ENCODE peak calls at places on chromosomes 6 and 20, in nine cellular contexts. O is uterus, N is AG04449, G is nephron progenitor cell, D is lower lobe of right lung, F is fibroblast of lung, Y is endothelial cell of umbilical vein, I is thyroid gland, M is right lobe of liver. L is an unnamed sample.

GRCh38 chr6:106692823-106693216 is 63.4 kb downstream of the QRSL1 start:
- DNase-seq in G (no peak), O (no peak), D (no peak), I (no peak), Y (no peak), M (no peak), N (no peak), F (no peak), L (no peak)

GRCh38 chr20:50107796-50108331 is 5.1 kb downstream of the UBE2V1 start:
- DNase-seq in N (no peak), M (no peak), F (no peak), O (no peak), I (no peak), Y (no peak), D (no peak), G (no peak), L (no peak)

GRCh38 chr6:156687875-156688549 is 89.2 kb upstream of the ARID1B start:
- DNase-seq in Y (peak), D (peak), N (no peak), G (peak), O (no peak), I (peak), M (peak), F (peak), L (peak)

GRCh38 chr20:62142252-62143117 is 709 bp downstream of the PSMA7 start:
- DNase-seq in O (no peak), M (no peak), N (no peak), F (no peak), I (peak), Y (peak), G (peak), D (no peak), L (no peak)

GRCh38 chr6:143677891-143678737 is at the start of gene PHACTR2:
- DNase-seq in O (peak), D (peak), N (no peak), G (peak), I (peak), Y (peak), M (peak), F (peak), L (peak)

GRCh38 chr6:33197431-33198048 is 2.9 kb downstream of the RXRB start:
- DNase-seq in F (peak), G (peak), O (no peak), M (no peak), Y (peak), I (peak), D (peak), N (no peak), L (peak)

GRCh38 chr6:6910734-6911295 is 196.9 kb upstream of the RREB1 start:
- DNase-seq in F (no peak), N (no peak), I (no peak), M (no peak), Y (no peak), O (no peak), D (no peak), G (no peak), L (no peak)

GRCh38 chr20:51444472-51444871 is 98.0 kb downstream of the NFATC2 start:
- DNase-seq in N (no peak), Y (no peak), G (no peak), F (peak), M (no peak), I (no peak), D (no peak), O (peak), L (no peak)

GRCh38 chr6:114739656-114740055 is 396.8 kb upstream of the HS3ST5 start:
- DNase-seq in N (no peak), O (no peak), D (no peak), Y (no peak), M (no peak), F (no peak), I (no peak), G (no peak), L (no peak)

GRCh38 chr20:41072099-41072798 is 43.6 kb downstream of the TOP1 start:
- DNase-seq in G (no peak), Y (peak), F (peak), I (no peak), M (no peak), O (peak), D (no peak), N (peak), L (no peak)

GRCh38 chr6:24910331-24910849 is 25.4 kb downstream of the RIPOR2 start:
- DNase-seq in F (no peak), Y (no peak), O (peak), G (peak), M (no peak), I (peak), D (peak), N (no peak), L (no peak)

GRCh38 chr6:135438907-135439535 is 58.5 kb downstream of the AHI1 start:
- DNase-seq in D (no peak), I (no peak), G (no peak), M (no peak), N (no peak), F (peak), Y (peak), O (no peak), L (no peak)

GRCh38 chr6:108736832-108737231 is 111.4 kb upstream of the ARMC2 start:
- DNase-seq in N (no peak), M (peak), O (no peak), Y (peak), G (no peak), F (peak), D (no peak), I (no peak), L (no peak)

GRCh38 chr20:10603971-10604864 is 69.6 kb downstream of the JAG1 start:
- DNase-seq in M (peak), O (peak), I (peak), N (peak), D (no peak), G (no peak), Y (peak), F (peak), L (peak)

GRCh38 chr20:7352165-7352564 is 584.7 kb downstream of the BMP2 start:
- DNase-seq in G (no peak), N (no peak), I (no peak), Y (no peak), O (no peak), F (no peak), D (no peak), M (no peak), L (no peak)

GRCh38 chr6:11196511-11197174 is 35.8 kb downstream of the NEDD9 start:
- DNase-seq in N (peak), F (peak), G (no peak), O (no peak), M (no peak), Y (no peak), D (no peak), I (no peak), L (no peak)

GRCh38 chr6:148146717-148147116 is 195.9 kb upstream of the SASH1 start:
- DNase-seq in F (no peak), N (no peak), D (no peak), Y (peak), G (no peak), I (no peak), O (no peak), M (no peak), L (no peak)

GRCh38 chr6:170229851-170230519 is 60.9 kb downstream of the DLL1 start:
- DNase-seq in G (peak), N (no peak), D (no peak), I (no peak), M (no peak), O (no peak), Y (no peak), F (no peak), L (no peak)

GRCh38 chr20:8375898-8376297 is 243.8 kb downstream of the PLCB1 start:
- DNase-seq in D (no peak), I (peak), O (no peak), G (peak), F (no peak), Y (no peak), N (no peak), M (no peak), L (no peak)

GRCh38 chr6:90537723-90538407 is 49.0 kb downstream of the MAP3K7 start:
- DNase-seq in G (no peak), N (no peak), O (no peak), I (no peak), M (no peak), Y (no peak), D (no peak), F (peak), L (no peak)

GRCh38 chr6:165664553-165665383 is 1.7 kb upstream of the PDE10A start:
- DNase-seq in I (peak), Y (no peak), N (no peak), F (no peak), M (no peak), O (no peak), D (no peak), G (peak), L (no peak)
- TF ChIP-seq CTCF in I (no peak), Y (no peak), N (no peak), F (no peak), M (no peak), O (no peak), D (no peak), G (peak), L (no peak)

GRCh38 chr20:60224914-60225313 is 266.7 kb downstream of the CDH26 start:
- DNase-seq in N (no peak), Y (no peak), D (no peak), M (no peak), O (no peak), F (peak), I (no peak), G (peak), L (peak)
- TF ChIP-seq CTCF in N (peak), Y (no peak), D (no peak), M (peak), O (no peak), F (peak), I (no peak), G (peak), L (no peak)

GRCh38 chr6:151240861-151241642 is 1.3 kb downstream of the AKAP12 start:
- DNase-seq in Y (peak), O (peak), M (no peak), F (peak), D (no peak), N (no peak), I (peak), G (peak), L (peak)

GRCh38 chr6:151239603-151240035 is at the start of gene AKAP12:
- DNase-seq in Y (no peak), O (peak), F (peak), N (no peak), D (no peak), I (peak), G (no peak), M (no peak), L (peak)

GRCh38 chr6:151242420-151242841 is 2.7 kb downstream of the AKAP12 start:
- DNase-seq in Y (no peak), O (no peak), N (no peak), G (peak), D (no peak), F (no peak), I (peak), M (no peak), L (peak)

GRCh38 chr6:151241853-151242252 is 2.1 kb downstream of the AKAP12 start:
- DNase-seq in F (no peak), Y (no peak), M (no peak), O (no peak), I (no peak), D (no peak), G (no peak), N (no peak), L (no peak)

GRCh38 chr6:151240036-151240685 is 394 bp downstream of the AKAP12 start:
- DNase-seq in I (peak), Y (peak), O (peak), F (peak), N (no peak), D (peak), G (peak), M (peak), L (peak)
- TF ChIP-seq CTCF in I (no peak), Y (no peak), O (peak), F (peak), N (peak), D (no peak), G (no peak), M (no peak), L (no peak)

GRCh38 chr6:157981395-157982296 is at the start of gene SYNJ2:
- DNase-seq in M (peak), F (peak), D (peak), Y (peak), O (peak), I (peak), G (peak), N (no peak), L (peak)
- TF ChIP-seq CTCF in M (peak), F (peak), D (peak), Y (peak), O (peak), I (peak), G (peak), N (peak), L (peak)

GRCh38 chr20:48314925-48315592 is 512.7 kb downstream of the PREX1 start:
- DNase-seq in Y (no peak), D (no peak), N (no peak), O (no peak), M (no peak), F (no peak), G (no peak), I (no peak), L (peak)
- TF ChIP-seq CTCF in Y (no peak), D (no peak), N (no peak), O (no peak), M (no peak), F (no peak), G (no peak), I (no peak), L (no peak)

L was measured in testis.